ENCODE peak calls at places on chromosomes 2 and 18, in seven cellular contexts. C, O, P, K, T, U and F are unnamed samples.

GRCh38 chr2:103887625-103888024 is 966.3 kb upstream of the POU3F3 start:
- DNase-seq in C (no peak), O (peak), P (no peak), K (no peak), T (no peak), U (no peak), F (no peak)

GRCh38 chr2:11446733-11447248 is 19.2 kb downstream of the E2F6 start:
- DNase-seq in C (peak), O (peak), P (peak), K (peak), T (peak), U (peak), F (peak)

GRCh38 chr18:68734311-68734710 is 19.4 kb upstream of the TMX3 start:
- DNase-seq in C (peak), O (no peak), P (peak), K (no peak), T (no peak), U (peak), F (no peak)

GRCh38 chr2:127859712-127860085 is 1.7 kb upstream of the POLR2D start:
- DNase-seq in C (no peak), O (peak), P (no peak), K (peak), T (no peak), U (no peak), F (no peak)

GRCh38 chr2:170177950-170178781 is at the start of gene MYO3B:
- DNase-seq in C (peak), O (peak), P (peak), K (no peak), T (no peak), U (peak), F (no peak)

GRCh38 chr18:24368749-24369148 is 28.9 kb downstream of the OSBPL1A start:
- DNase-seq in C (no peak), O (peak), P (peak), K (no peak), T (no peak), U (no peak), F (no peak)

GRCh38 chr18:30929065-30929464 is 113.5 kb downstream of the DSC3 start:
- DNase-seq in C (no peak), O (no peak), P (no peak), K (no peak), T (no peak), U (no peak), F (no peak)

GRCh38 chr2:208017721-208018120 is 7.6 kb downstream of the PLEKHM3 start:
- DNase-seq in C (no peak), O (no peak), P (no peak), K (no peak), T (no peak), U (no peak), F (no peak)

GRCh38 chr2:187709063-187709462 is 154.8 kb upstream of the TFPI start:
- DNase-seq in C (no peak), O (no peak), P (no peak), K (no peak), T (no peak), U (no peak), F (no peak)

GRCh38 chr18:63578357-63578958 is 8.7 kb upstream of the SERPINB13 start:
- DNase-seq in C (peak), O (peak), P (peak), K (no peak), T (peak), U (peak), F (peak)

GRCh38 chr2:232327089-232328037 is 51.2 kb upstream of the ALPP start:
- DNase-seq in C (peak), O (peak), P (peak), K (peak), T (peak), U (peak), F (peak)

GRCh38 chr2:190209579-190209978 is 110.0 kb downstream of the HIBCH start:
- DNase-seq in C (no peak), O (no peak), P (no peak), K (no peak), T (no peak), U (no peak), F (no peak)

GRCh38 chr2:25201265-25201664 is 32.9 kb upstream of the POMC start:
- DNase-seq in C (no peak), O (no peak), P (no peak), K (no peak), T (no peak), U (no peak), F (no peak)

GRCh38 chr2:133734699-133735098 is 166.4 kb upstream of the NCKAP5 start:
- DNase-seq in C (no peak), O (no peak), P (no peak), K (no peak), T (no peak), U (peak), F (no peak)

GRCh38 chr2:127080941-127081769 is 25.8 kb downstream of the BIN1 start:
- DNase-seq in C (peak), O (no peak), P (no peak), K (peak), T (no peak), U (no peak), F (no peak)

GRCh38 chr2:225270053-225270452 is 129.5 kb upstream of the NYAP2 start:
- DNase-seq in C (no peak), O (no peak), P (no peak), K (no peak), T (no peak), U (no peak), F (no peak)

GRCh38 chr2:231037731-231038482 is 584 bp downstream of the C2orf72 start:
- DNase-seq in C (no peak), O (no peak), P (no peak), K (no peak), T (no peak), U (no peak), F (peak)

GRCh38 chr2:44940053-44940494 is 1.4 kb upstream of the SIX3 start:
- DNase-seq in C (no peak), O (no peak), P (no peak), K (no peak), T (no peak), U (no peak), F (no peak)

GRCh38 chr2:162261032-162261945 is 18.0 kb upstream of the FAP start:
- DNase-seq in C (peak), O (peak), P (peak), K (no peak), T (peak), U (peak), F (no peak)

GRCh38 chr2:160551259-160551658 is 57.7 kb upstream of the RBMS1 start:
- DNase-seq in C (no peak), O (no peak), P (no peak), K (no peak), T (no peak), U (no peak), F (no peak)

GRCh38 chr2:173652731-173653426 is 298.2 kb downstream of the CDCA7 start:
- DNase-seq in C (peak), O (peak), P (peak), K (no peak), T (peak), U (peak), F (no peak)

GRCh38 chr2:9897331-9897737 is 54.1 kb downstream of the TAF1B start:
- DNase-seq in C (peak), O (peak), P (peak), K (peak), T (peak), U (peak), F (no peak)

DNA sequence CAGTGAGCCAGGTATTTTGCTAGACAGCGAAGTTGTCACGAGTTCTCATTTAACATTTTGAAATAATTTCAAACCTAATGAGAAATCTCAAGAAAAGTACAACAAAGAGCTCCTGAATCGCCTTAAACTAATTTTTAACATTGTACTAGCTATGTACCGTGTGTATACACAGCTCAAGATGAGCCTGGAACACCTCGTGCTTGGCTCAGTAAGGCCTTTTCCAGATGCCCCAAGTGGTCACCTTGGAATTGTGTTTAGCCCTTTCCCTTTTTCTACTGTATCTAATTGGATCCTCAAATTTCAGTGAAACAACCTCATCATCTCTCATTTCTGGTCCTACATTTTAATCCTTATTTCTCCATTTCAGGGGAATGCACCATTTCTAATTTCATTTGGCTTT is 7.2 kb downstream of the PTPN4 start:
- DNase-seq in C (no peak), O (no peak), P (no peak), K (no peak), T (no peak), U (no peak), F (no peak)
- TF ChIP-seq CTCF in C (no peak), O (no peak), P (no peak), K (no peak), T (no peak), U (no peak), F (no peak)

DNA sequence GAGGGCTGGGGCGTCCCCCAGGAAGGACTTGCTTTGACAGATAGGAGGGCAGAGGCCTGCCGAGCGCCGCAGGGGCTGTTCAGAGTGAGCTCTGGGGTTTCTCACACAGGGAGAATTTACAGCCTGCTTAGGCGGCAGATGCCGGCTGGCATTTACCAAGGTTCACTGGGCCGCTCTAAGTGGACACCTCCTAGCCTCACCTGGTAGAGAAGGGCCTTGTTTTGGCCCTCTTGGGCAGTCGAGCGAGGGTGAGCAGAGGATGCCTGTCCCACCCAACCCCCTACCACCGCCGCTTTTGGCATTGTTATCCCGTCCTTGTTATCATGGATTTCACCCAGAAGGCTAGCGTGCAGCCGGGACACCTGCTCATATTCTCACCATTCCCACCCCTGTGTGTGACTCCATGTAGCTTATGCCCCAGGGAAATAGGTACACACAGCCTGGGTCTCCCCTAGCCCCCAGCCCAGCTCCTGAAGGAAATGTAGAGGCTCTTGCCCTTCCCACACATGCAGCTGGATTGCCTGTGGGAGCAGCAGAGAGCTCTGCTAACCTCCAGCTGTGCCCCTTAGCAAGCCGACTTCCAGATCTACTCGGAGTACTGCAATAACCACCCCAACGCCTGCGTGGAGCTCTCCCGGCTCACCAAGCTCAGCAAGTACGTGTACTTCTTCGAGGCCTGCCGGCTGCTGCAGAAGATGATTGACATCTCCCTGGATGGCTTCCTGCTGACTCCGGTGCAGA is 52.4 kb downstream of the FAM168B start:
- DNase-seq in C (no peak), O (no peak), P (no peak), K (no peak), T (peak), U (no peak), F (no peak)
- TF ChIP-seq CTCF in C (peak), O (no peak), P (peak), K (no peak), T (peak), U (no peak), F (no peak)

DNA sequence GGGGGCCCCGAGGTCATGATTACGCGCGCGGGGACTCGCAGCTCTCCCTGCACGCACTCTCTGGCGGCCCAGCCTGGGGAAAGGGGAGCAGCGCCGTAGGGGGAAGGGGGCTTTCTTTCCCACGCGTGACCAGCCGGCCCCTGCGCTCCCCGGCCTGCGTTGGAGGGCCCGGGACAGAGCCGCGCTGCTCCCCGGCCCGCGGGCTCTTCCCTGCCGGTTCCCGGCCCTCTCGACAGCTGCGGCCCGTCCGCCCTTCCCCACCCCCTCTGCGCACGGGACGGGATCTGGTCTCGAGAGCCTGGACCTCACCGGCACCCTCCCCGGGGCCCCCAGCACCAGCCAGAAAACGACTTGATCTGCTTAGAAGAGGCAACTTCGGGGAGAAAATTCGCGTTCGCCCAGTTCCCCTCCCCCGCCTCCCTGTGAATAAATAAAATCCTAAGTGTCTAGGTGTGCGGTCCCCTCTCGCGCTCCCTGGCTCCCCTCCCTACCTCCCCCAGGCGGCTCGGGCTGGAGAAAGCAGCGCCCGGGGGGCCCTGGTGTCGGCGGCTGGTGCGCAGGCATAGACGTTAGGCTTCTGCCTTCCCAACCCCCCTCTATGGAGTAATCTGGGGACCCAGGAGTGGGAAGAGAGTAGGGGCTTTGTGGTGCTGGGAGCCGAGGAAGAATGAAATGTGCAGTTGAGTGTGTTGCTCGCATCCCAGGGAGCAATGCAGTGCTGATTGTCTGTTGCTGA is 793 bp upstream of the FIGN start:
- DNase-seq in C (peak), O (no peak), P (no peak), K (no peak), T (peak), U (peak), F (peak)
- TF ChIP-seq CTCF in C (peak), O (peak), P (peak), K (no peak), T (peak), U (peak), F (peak)

GRCh38 chr2:118539290-118539689 is 308.2 kb downstream of the EN1 start:
- DNase-seq in C (peak), O (peak), P (peak), K (no peak), T (peak), U (peak), F (no peak)
- TF ChIP-seq CTCF in C (peak), O (peak), P (peak), K (peak), T (peak), U (peak), F (peak)